ENCODE peak calls at places on chromosomes 13 and 19, in seven cellular contexts. V, W, E, O, M, N and I are unnamed samples. For H3K4me1, the result is how much of the 10 kb centered on the place peaks cover.

GRCh38 chr13:22665531-22665930 is 515.2 kb upstream of the SGCG start:
- DNase-seq in V (no peak), W (no peak), E (no peak), O (no peak), M (no peak), N (no peak), I (no peak)

GRCh38 chr13:51894239-51894638 is 32.5 kb downstream of the CCDC70 start:
- DNase-seq in V (no peak), W (no peak), E (no peak), O (no peak), M (no peak), N (no peak), I (no peak)

GRCh38 chr19:35168261-35168660 is 13.7 kb downstream of the FXYD5 start:
- DNase-seq in V (no peak), W (no peak), E (no peak), O (no peak), M (no peak), N (no peak), I (no peak)

GRCh38 chr13:43307921-43308433 is 284.6 kb downstream of the DNAJC15 start:
- DNase-seq in V (peak), W (no peak), E (no peak), O (peak), M (peak), N (no peak), I (peak)

GRCh38 chr13:22800726-22801401 is 379.9 kb upstream of the SGCG start:
- DNase-seq in V (no peak), W (no peak), E (no peak), O (peak), M (peak), N (no peak), I (no peak)

GRCh38 chr13:33016414-33017409 is at the start of gene KL:
- DNase-seq in V (peak), W (no peak), E (no peak), O (no peak), M (no peak), N (peak), I (no peak)

GRCh38 chr13:40992678-40993077 is 26.4 kb downstream of the ELF1 start:
- DNase-seq in V (no peak), W (peak), E (no peak), O (no peak), M (no peak), N (no peak), I (no peak)

GRCh38 chr13:95624020-95624419 is 20.5 kb downstream of the DZIP1 start:
- DNase-seq in V (peak), W (peak), E (no peak), O (no peak), M (no peak), N (peak), I (peak)

GRCh38 chr19:53876651-53877224 is 5.3 kb upstream of the PRKCG start:
- DNase-seq in V (no peak), W (no peak), E (no peak), O (no peak), M (no peak), N (no peak), I (no peak)

GRCh38 chr13:114080739-114081561 is 51.5 kb downstream of the RASA3 start:
- DNase-seq in V (no peak), W (no peak), E (no peak), O (peak), M (no peak), N (no peak), I (no peak)

GRCh38 chr19:15418588-15419412 is at the start of gene AKAP8L:
- DNase-seq in V (peak), W (peak), E (peak), O (peak), M (peak), N (peak), I (peak)

GRCh38 chr13:49802410-49802809 is 9.9 kb upstream of the KPNA3 start:
- DNase-seq in V (no peak), W (no peak), E (no peak), O (no peak), M (no peak), N (no peak), I (no peak)

GRCh38 chr13:20911037-20911436 is 8.5 kb upstream of the XPO4 start:
- DNase-seq in V (no peak), W (no peak), E (no peak), O (no peak), M (no peak), N (no peak), I (no peak)

GRCh38 chr13:20904908-20905307 is 2.4 kb upstream of the XPO4 start:
- DNase-seq in V (no peak), W (no peak), E (no peak), O (no peak), M (no peak), N (no peak), I (no peak)

GRCh38 chr13:20903164-20903475 is 574 bp upstream of the XPO4 start:
- DNase-seq in V (no peak), W (no peak), E (no peak), O (no peak), M (no peak), N (no peak), I (no peak)

GRCh38 chr13:20908714-20909497 is 6.4 kb upstream of the XPO4 start:
- DNase-seq in V (no peak), W (no peak), E (no peak), O (no peak), M (no peak), N (no peak), I (no peak)
- TF ChIP-seq CTCF in V (no peak), W (no peak), E (no peak), O (no peak), M (no peak), N (no peak), I (no peak)

GRCh38 chr19:38648789-38649304 is 1.4 kb downstream of the ACTN4 start:
- DNase-seq in V (no peak), W (no peak), E (no peak), O (no peak), M (no peak), N (peak), I (no peak)

GRCh38 chr19:38650911-38651584 is 3.6 kb downstream of the ACTN4 start:
- DNase-seq in V (no peak), W (no peak), E (no peak), O (peak), M (peak), N (no peak), I (no peak)

GRCh38 chr19:38650180-38650775 is 2.8 kb downstream of the ACTN4 start:
- DNase-seq in V (no peak), W (no peak), E (no peak), O (no peak), M (no peak), N (no peak), I (no peak)

GRCh38 chr19:38647966-38648788 is 728 bp downstream of the ACTN4 start:
- DNase-seq in V (peak), W (no peak), E (no peak), O (no peak), M (no peak), N (no peak), I (no peak)

DNA sequence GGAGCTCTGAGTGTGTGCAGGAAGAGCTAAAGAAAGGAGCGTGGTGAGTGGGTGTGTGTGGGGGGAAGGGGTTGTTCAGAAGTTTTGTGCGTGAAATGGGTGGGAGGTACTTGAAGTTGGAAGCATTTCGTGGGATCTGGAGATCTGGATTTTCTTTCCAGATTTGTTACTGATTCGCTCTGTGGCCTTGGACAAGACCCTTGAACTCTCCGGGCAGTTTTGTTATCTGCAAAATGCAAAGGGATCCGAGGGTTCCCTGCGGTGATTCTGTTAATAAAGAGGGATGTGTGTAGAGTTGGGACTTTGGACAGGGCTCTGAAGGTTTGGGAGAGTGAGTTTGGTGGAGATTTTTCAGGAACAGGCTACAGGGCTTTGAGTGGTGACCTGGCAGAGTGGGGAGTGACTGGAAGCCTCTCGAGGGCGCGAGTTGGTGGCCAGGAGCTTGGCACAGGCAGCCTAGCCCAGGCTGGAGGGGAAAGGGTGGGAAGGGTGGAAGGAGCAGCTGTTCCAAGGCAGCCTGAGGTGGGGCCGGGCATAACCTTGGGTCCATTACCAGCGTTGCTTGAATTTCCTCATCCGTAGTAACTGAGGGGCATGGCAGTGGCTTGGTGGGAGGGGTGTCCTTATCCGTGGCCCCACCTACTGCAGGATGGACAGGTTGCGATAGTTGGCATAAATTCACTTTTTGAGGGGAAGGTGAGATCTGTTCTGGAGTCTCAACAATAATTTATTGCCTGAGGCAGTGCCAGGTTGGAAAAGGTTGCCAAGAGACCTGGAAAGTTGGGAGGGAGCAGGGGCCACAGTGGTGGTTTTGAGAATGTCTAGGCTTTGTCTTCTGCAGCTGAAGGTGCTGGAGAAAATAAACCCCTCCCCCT is 2.1 kb downstream of the ACTN4 start:
- DNase-seq in V (no peak), W (no peak), E (no peak), O (no peak), M (no peak), N (no peak), I (no peak)
- H3K4me1 ChIP-seq in V (under half), W (under half), E (under half), O (under half), M (under half), N (under half), I (under half)

GRCh38 chr13:79860757-79861156 is 379.8 kb downstream of the NDFIP2 start:
- DNase-seq in V (no peak), W (no peak), E (no peak), O (no peak), M (no peak), N (no peak), I (no peak)

GRCh38 chr13:79862515-79862914 is 381.6 kb downstream of the NDFIP2 start:
- DNase-seq in V (no peak), W (no peak), E (no peak), O (no peak), M (no peak), N (no peak), I (no peak)

GRCh38 chr13:79859756-79860155 is 378.8 kb downstream of the NDFIP2 start:
- DNase-seq in V (no peak), W (no peak), E (no peak), O (no peak), M (no peak), N (no peak), I (no peak)

GRCh38 chr13:79866436-79866835 is 385.5 kb downstream of the NDFIP2 start:
- DNase-seq in V (no peak), W (no peak), E (no peak), O (no peak), M (no peak), N (no peak), I (no peak)

DNA sequence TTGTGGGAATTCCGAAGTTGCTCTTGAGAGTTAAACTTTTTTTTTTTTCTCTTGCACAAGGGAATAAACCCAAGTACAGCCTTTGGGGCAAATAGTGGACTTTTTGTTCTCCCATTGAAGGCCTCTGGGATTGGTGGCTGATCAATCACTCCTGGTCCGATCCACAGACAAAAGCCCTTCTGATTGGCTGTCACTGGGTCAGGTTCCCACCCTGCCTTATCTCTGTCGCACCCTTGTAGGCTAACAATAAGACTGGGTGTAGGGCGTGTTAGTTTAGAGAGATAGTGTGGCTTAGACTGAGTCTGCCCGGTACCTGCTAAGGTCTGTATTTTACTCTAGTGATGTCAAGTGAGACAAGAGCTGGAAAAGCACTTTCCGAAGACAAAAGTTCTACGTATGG is 380.8 kb downstream of the NDFIP2 start:
- DNase-seq in V (no peak), W (no peak), E (no peak), O (no peak), M (no peak), N (no peak), I (no peak)
- TF ChIP-seq CTCF in V (no peak), W (no peak), E (no peak), O (no peak), M (no peak), N (no peak), I (no peak)

GRCh38 chr19:4371898-4372629 is 28.3 kb downstream of the SH3GL1 start:
- DNase-seq in V (no peak), W (no peak), E (no peak), O (no peak), M (no peak), N (no peak), I (no peak)
- H3K4me1 ChIP-seq in V (under half), W (under half), E (under half), O (half or more), M (under half), N (under half), I (half or more)

GRCh38 chr19:29690842-29691241 is 24.2 kb downstream of the C19orf12 start:
- DNase-seq in V (no peak), W (peak), E (no peak), O (no peak), M (no peak), N (peak), I (peak)
- TF ChIP-seq CTCF in V (peak), W (peak), E (peak), O (peak), M (no peak), N (peak), I (peak)